ENCODE peak calls at places on chromosomes 6 and 20, in eight cellular contexts. A is cardiac fibroblast; G is AG09309; X is activated T-cell treated with anti-CD3 and anti-CD28 coated beads for 1 hour; F is heart left ventricle; I is GM04503; B is stimulated activated CD4-positive, alpha-beta T cell treated with anti-CD3 and anti-CD28 coated beads, Interleukin-4, amount 100 ng/mL, for 4 hours; Q is amniotic stem cell. U is an unnamed sample.

GRCh38 chr6:163759542-163759941 is 345.0 kb downstream of the QKI start:
- DNase-seq in A (no peak), G (no peak), X (no peak), F (no peak), I (no peak), B (no peak), Q (no peak), U (no peak)

GRCh38 chr6:138765896-138766487 is 7.6 kb upstream of the CCDC28A start:
- DNase-seq in A (peak), G (no peak), X (no peak), F (no peak), I (no peak), B (no peak), Q (peak), U (no peak)

GRCh38 chr6:159533568-159533967 is 159.5 kb downstream of the SOD2 start:
- DNase-seq in A (no peak), G (peak), X (no peak), F (no peak), I (peak), B (no peak), Q (peak), U (no peak)

GRCh38 chr6:137222376-137222775 is 3.2 kb upstream of the IFNGR1 start:
- DNase-seq in A (peak), G (no peak), X (no peak), F (no peak), I (no peak), B (no peak), Q (no peak), U (no peak)

GRCh38 chr6:146355521-146356100 is 188.0 kb upstream of the RAB32 start:
- DNase-seq in A (no peak), G (no peak), X (no peak), F (no peak), I (no peak), B (no peak), Q (no peak), U (no peak)

GRCh38 chr6:142746524-142746923 is 198.5 kb downstream of the HIVEP2 start:
- DNase-seq in A (peak), G (no peak), X (no peak), F (no peak), I (no peak), B (peak), Q (no peak), U (no peak)

GRCh38 chr20:3800256-3800877 is 4.3 kb downstream of the CDC25B start:
- DNase-seq in A (no peak), G (no peak), X (no peak), F (no peak), I (no peak), B (no peak), Q (no peak), U (no peak)

GRCh38 chr6:34901930-34902329 is 12.9 kb downstream of the ANKS1A start:
- DNase-seq in A (peak), G (no peak), X (no peak), F (no peak), I (no peak), B (no peak), Q (no peak), U (no peak)

GRCh38 chr6:112029045-112029822 is 24.7 kb upstream of the CCN6 start:
- DNase-seq in A (peak), G (no peak), X (peak), F (peak), I (no peak), B (peak), Q (peak), U (peak)

GRCh38 chr6:113750148-113750547 is 107.0 kb upstream of the MARCKS start:
- DNase-seq in A (no peak), G (no peak), X (no peak), F (no peak), I (no peak), B (no peak), Q (no peak), U (no peak)

U was measured in activated T-helper 9 cell treated with anti-CD3 and anti-CD28 coated beads, Interleukin-2, amount 50 U/mL, for 16 hours.